ENCODE peak calls at places on chromosomes 2 and 18, in four cellular contexts. T is GM12864, P is progenitor cell of endocrine pancreas, C is DND-41. V is an unnamed sample.

GRCh38 chr2:176085120-176085788 is 1.5 kb upstream of the EVX2 start:
- DNase-seq in P (no peak), C (no peak), T (no peak), V (no peak)

GRCh38 chr2:9779572-9780264 is 63.6 kb upstream of the TAF1B start:
- DNase-seq in T (no peak), C (peak; percentile 55), P (no peak), V (no peak)

GRCh38 chr2:169230204-169230603 is 132.1 kb downstream of the LRP2 start:
- DNase-seq in T (no peak), P (no peak), C (no peak), V (no peak)

GRCh38 chr2:88627856-88628568 is 748 bp upstream of the EIF2AK3 start:
- DNase-seq in T (peak; percentile 80), P (peak; percentile 64), C (peak; percentile 72), V (peak; percentile 79)

GRCh38 chr18:12589419-12589818 is 68.5 kb downstream of the SPIRE1 start:
- DNase-seq in P (no peak), C (no peak), T (no peak), V (no peak)

GRCh38 chr18:31649894-31650719 is 34.3 kb downstream of the B4GALT6 start:
- DNase-seq in T (no peak), C (no peak), P (no peak), V (no peak)

GRCh38 chr2:181396575-181397062 is 60.6 kb upstream of the ITGA4 start:
- DNase-seq in C (no peak), T (no peak), P (no peak), V (no peak)

GRCh38 chr2:56267412-56267788 is 83.6 kb downstream of the CCDC85A start:
- DNase-seq in P (no peak), T (no peak), C (no peak), V (no peak)

GRCh38 chr2:165745916-165746315 is 48.1 kb downstream of the GALNT3 start:
- DNase-seq in P (no peak), T (no peak), C (no peak), V (no peak)

GRCh38 chr2:42359304-42359749 is 1.7 kb downstream of the COX7A2L start:
- DNase-seq in C (no peak), P (no peak), T (no peak), V (peak; percentile 21)

GRCh38 chr2:46943881-46944798 is 28.5 kb upstream of the MCFD2 start:
- DNase-seq in T (peak; percentile 74), P (no peak), C (peak; percentile 73), V (peak; percentile 74)

GRCh38 chr18:57550510-57550909 is 36.0 kb downstream of the FECH start:
- DNase-seq in T (no peak), C (no peak), P (no peak), V (no peak)

GRCh38 chr2:72785517-72785916 is 40.3 kb downstream of the EXOC6B start:
- DNase-seq in C (no peak), P (no peak), T (no peak), V (no peak)

GRCh38 chr2:27249891-27250651 is 12.8 kb downstream of the SLC30A3 start:
- DNase-seq in C (no peak), T (no peak), P (peak; percentile 61), V (peak; percentile 83)

GRCh38 chr2:153059338-153060052 is 341.1 kb downstream of the ARL6IP6 start:
- DNase-seq in T (no peak), P (no peak), C (no peak), V (no peak)

GRCh38 chr2:222900354-222900753 is 39.5 kb downstream of the ACSL3 start:
- DNase-seq in C (no peak), T (no peak), P (no peak), V (no peak)

GRCh38 chr2:226796840-226797288 is 2.8 kb downstream of the IRS1 start:
- DNase-seq in C (peak; percentile 22), P (no peak), T (no peak), V (peak; percentile 60)

GRCh38 chr2:54750040-54750439 is 26.6 kb downstream of the EML6 start:
- DNase-seq in P (no peak), T (no peak), C (no peak), V (no peak)

GRCh38 chr2:45120546-45120945 is 111.3 kb upstream of the SIX2 start:
- DNase-seq in P (no peak), T (no peak), C (no peak), V (no peak)

GRCh38 chr2:216349366-216349765 is 22.9 kb downstream of the MARCHF4 start:
- DNase-seq in P (no peak), T (no peak), C (no peak), V (no peak)

GRCh38 chr2:24785704-24786321 is 7.4 kb downstream of the PTRHD1 start:
- DNase-seq in P (no peak), T (peak; percentile 60), C (no peak), V (peak; percentile 34)

GRCh38 chr2:213145723-213146242 is 5.6 kb downstream of the IKZF2 start:
- DNase-seq in P (no peak), C (no peak), T (no peak), V (no peak)

GRCh38 chr2:234459401-234460009 is 37.4 kb downstream of the ARL4C start:
- DNase-seq in T (no peak), P (no peak), C (peak; percentile 78), V (no peak)

GRCh38 chr18:75204262-75204977 is 4.5 kb downstream of the PTGR3 start:
- DNase-seq in C (no peak), T (no peak), P (no peak), V (peak; percentile 38)

GRCh38 chr2:121608367-121608766 is 40.9 kb downstream of the CLASP1 start:
- DNase-seq in T (no peak), C (no peak), P (no peak), V (no peak)

GRCh38 chr2:192148620-192149321 is 46.0 kb downstream of the TMEFF2 start:
- DNase-seq in T (no peak), C (no peak), P (no peak), V (no peak)
- TF ChIP-seq CTCF in T (no peak), C (no peak), P (no peak), V (no peak)

GRCh38 chr18:79639072-79639829 is 40.4 kb upstream of the CTDP1 start:
- DNase-seq in C (no peak), P (no peak), T (no peak), V (no peak)
- TF ChIP-seq CTCF in C (no peak), P (no peak), T (no peak), V (no peak)

DNA sequence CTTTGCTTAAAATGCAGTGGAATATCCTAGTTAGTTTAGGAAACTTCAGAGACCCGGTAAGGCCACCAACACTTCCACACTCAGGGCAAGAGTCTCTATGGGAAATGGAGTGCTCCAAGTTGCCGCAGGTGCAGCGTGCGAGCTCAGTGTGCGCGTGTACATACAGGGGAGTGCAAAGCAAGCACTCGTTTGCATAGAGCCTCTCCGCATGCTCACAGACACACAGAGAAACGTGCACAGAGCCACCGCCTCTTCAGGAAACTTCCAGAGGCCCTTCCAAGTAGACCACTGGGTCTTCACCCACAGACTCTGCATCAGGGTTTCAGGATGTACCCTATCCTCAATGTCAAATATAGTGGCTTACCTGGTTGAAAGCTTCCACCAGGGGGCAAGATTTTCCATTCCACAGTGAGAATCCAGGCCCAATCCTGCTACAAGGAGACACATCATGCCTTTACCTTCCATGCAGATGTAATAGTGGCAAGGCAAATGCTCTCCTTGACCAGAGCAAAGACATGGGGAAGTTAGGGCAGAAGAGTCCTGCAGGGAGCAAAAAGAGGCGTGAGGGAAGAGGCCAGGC is 513.0 kb upstream of the MYT1L start:
- DNase-seq in P (no peak), T (no peak), C (peak; percentile 6), V (peak; percentile 37)
- TF ChIP-seq CTCF in P (peak; percentile 61), T (peak; percentile 43), C (peak; percentile 42), V (peak; percentile 24)

GRCh38 chr18:61892683-61893303 is at the start of gene RNF152:
- DNase-seq in C (peak; percentile 11), P (peak; percentile 40), T (no peak), V (peak; percentile 46)

GRCh38 chr18:61893304-61893970 is 630 bp upstream of the RNF152 start:
- DNase-seq in T (no peak), P (peak; percentile 62), C (peak; percentile 27), V (peak; percentile 65)

GRCh38 chr18:61894751-61895524 is 2.1 kb upstream of the RNF152 start:
- DNase-seq in P (no peak), C (no peak), T (no peak), V (no peak)

GRCh38 chr18:61896118-61896517 is 3.3 kb upstream of the RNF152 start:
- DNase-seq in T (no peak), P (no peak), C (no peak), V (no peak)

DNA sequence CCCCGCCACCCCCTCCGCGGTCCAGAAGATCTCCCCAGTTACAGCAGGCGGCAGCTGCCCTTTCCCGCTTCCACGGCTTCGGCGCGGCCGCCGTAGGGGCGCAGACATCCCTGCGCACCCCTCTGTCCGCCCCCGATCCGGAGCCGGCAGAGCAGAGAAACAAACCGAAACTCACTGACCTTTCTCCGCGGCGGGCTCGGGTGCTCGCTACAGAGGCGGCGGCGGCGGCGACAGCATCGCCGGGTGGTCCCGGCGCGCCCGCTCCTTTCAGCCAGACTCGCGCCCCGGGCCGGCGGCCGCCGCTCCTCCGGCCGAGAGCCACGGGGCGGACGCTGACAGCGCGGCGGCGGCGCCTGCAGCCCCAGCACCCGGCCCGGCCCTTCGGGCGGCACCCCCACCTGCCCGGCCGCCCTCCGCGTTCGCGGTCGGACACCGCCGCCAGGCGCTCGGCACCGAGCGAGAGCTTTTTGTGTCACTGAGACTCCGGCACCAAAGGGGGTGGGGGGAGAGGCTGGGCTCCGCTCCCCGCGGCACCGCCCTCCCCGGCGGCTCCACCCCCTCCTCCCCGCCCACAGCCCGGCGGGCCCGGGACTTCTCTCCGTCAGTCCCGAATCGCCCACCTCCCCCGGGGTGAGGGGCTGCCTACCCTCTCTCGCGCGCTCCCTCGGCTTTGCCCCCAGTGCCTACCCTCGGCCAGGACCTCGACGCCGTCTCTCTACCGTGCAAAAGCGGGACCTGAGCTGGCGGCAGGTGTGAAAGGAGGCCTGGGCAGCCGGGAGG is 1.4 kb upstream of the RNF152 start:
- DNase-seq in C (peak; percentile 78), P (peak; percentile 72), T (peak; percentile 7), V (peak; percentile 88)
- TF ChIP-seq CTCF in C (peak; percentile 68), P (peak; percentile 13), T (peak; percentile 13), V (no peak)

GRCh38 chr2:125264453-125264852 is 1239.4 kb downstream of the CNTNAP5 start:
- DNase-seq in T (no peak), P (no peak), C (no peak), V (no peak)
- TF ChIP-seq CTCF in T (no peak), P (no peak), C (no peak), V (no peak)

DNA sequence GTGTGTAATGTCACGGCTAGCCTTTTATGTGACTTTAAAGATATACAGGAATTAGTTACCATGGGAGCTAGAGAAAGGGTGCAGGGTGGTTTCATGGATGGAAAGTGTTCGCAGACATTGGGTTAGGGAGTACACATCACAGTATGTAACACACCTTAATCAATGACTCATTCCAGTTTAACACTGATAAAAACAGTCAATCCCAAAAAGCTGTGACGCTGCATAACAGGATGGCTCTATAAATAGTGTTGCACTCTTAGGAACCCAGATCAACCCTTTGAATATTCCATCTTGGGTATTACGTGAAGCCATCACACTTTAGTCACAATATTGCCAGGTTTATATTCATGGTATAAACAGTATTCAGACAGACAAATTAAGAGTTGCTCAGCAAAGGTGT is 33.6 kb downstream of the CAB39 start:
- DNase-seq in C (no peak), T (no peak), P (no peak), V (no peak)
- TF ChIP-seq CTCF in C (no peak), T (no peak), P (no peak), V (no peak)

DNA sequence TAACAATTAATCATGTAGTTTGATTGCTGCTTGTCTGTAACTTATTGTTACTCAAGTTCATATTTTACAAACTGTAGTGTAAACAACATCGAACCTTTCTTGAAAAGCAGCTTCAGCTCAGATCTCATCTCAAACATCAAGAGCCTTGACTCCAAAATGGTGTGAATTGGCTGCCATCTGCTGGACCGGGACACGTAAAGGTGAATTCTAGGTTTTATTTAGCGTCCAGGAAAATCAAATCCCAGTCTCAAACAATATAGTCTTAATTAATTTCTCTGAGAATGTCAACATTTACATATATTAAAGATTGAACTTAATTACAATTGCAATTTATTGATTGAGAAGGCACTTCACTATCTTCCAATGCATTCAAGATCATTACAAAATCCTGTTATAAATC is 453.0 kb downstream of the GALR1 start:
- DNase-seq in C (peak; percentile 53), P (no peak), T (no peak), V (no peak)
- TF ChIP-seq CTCF in C (peak; percentile 70), P (peak; percentile 66), T (peak; percentile 2), V (no peak)

V was measured in GM20000.